ENCODE peak calls at places on chromosomes 6 and 20, in six cellular contexts. Q is Panc1; N is Right ventricle myocardium inferior; X is CD4-positive, alpha-beta T cell; C is NCI-H510A treated with DMSO at 0.1 percent for 48 hours; H is ascending aorta. S is an unnamed sample.

GRCh38 chr20:38764563-38765355 is 16.5 kb downstream of the ACTR5 start:
- DNase-seq in C (no peak), X (peak; percentile 6), Q (peak; percentile 60), H (peak; percentile 18), N (no peak), S (no peak)

GRCh38 chr20:18981956-18982539 is 168.5 kb downstream of the SCP2D1 start:
- DNase-seq in C (no peak), X (no peak), H (no peak), N (no peak), Q (no peak), S (no peak)

GRCh38 chr6:134381926-134382325 is 64.0 kb upstream of the SGK1 start:
- DNase-seq in N (no peak), Q (no peak), X (no peak), C (no peak), H (no peak), S (no peak)

GRCh38 chr6:75202676-75203131 is 3.1 kb downstream of the COL12A1 start:
- DNase-seq in C (no peak), Q (no peak), X (no peak), H (no peak), N (no peak), S (no peak)

GRCh38 chr6:133961831-133962230 is 8.8 kb downstream of the TBPL1 start:
- DNase-seq in C (no peak), Q (no peak), N (no peak), X (no peak), H (no peak), S (no peak)

GRCh38 chr20:63409066-63409833 is 48.1 kb upstream of the CHRNA4 start:
- DNase-seq in X (no peak), H (no peak), C (no peak), Q (no peak), N (peak; percentile 37), S (no peak)

GRCh38 chr6:6758915-6759654 is 170.6 kb downstream of the LY86 start:
- DNase-seq in Q (no peak), N (no peak), H (no peak), X (peak; percentile 12), C (peak; percentile 47), S (peak; percentile 13)

GRCh38 chr20:44038681-44039123 is 124.0 kb downstream of the TOX2 start:
- DNase-seq in Q (no peak), H (no peak), X (no peak), C (peak; percentile 46), N (no peak), S (no peak)

GRCh38 chr20:15162061-15162740 is 824.8 kb upstream of the FLRT3 start:
- DNase-seq in C (no peak), N (no peak), Q (no peak), H (no peak), X (no peak), S (peak; percentile 48)

GRCh38 chr6:31543639-31544038 is 1.8 kb upstream of the DDX39B start:
- DNase-seq in C (no peak), Q (no peak), H (no peak), N (no peak), X (no peak), S (no peak)

GRCh38 chr6:85451586-85452306 is 1.9 kb downstream of the NT5E start:
- DNase-seq in Q (no peak), X (no peak), H (no peak), N (no peak), C (no peak), S (no peak)

GRCh38 chr20:59258103-59258705 is 42.2 kb upstream of the EDN3 start:
- DNase-seq in X (no peak), C (no peak), N (no peak), H (no peak), Q (no peak), S (no peak)

GRCh38 chr20:53608456-53609413 is 15.1 kb upstream of the ZNF217 start:
- DNase-seq in C (no peak), H (no peak), Q (no peak), X (no peak), N (no peak), S (no peak)

GRCh38 chr6:52049252-52050050 is 38.0 kb downstream of the PKHD1 start:
- DNase-seq in C (peak; percentile 75), Q (peak; percentile 28), X (no peak), H (no peak), N (no peak), S (peak; percentile 11)

GRCh38 chr6:38806271-38806670 is 91.2 kb downstream of the DNAH8 start:
- DNase-seq in N (no peak), X (no peak), Q (no peak), H (no peak), C (peak; percentile 93), S (no peak)

GRCh38 chr6:12580296-12580695 is 136.3 kb upstream of the PHACTR1 start:
- DNase-seq in C (no peak), X (no peak), Q (no peak), N (no peak), H (no peak), S (no peak)

GRCh38 chr20:40568200-40568599 is 120.8 kb downstream of the MAFB start:
- DNase-seq in X (no peak), H (no peak), N (no peak), C (no peak), Q (no peak), S (no peak)

GRCh38 chr6:99216959-99217358 is 132.5 kb downstream of the FAXC start:
- DNase-seq in X (no peak), Q (no peak), N (no peak), H (no peak), C (no peak), S (no peak)

GRCh38 chr6:144305985-144306384 is 20.9 kb downstream of the UTRN start:
- DNase-seq in Q (no peak), X (no peak), H (no peak), N (no peak), C (no peak), S (peak; percentile 30)

GRCh38 chr20:13017235-13017634 is 8.5 kb downstream of the SPTLC3 start:
- DNase-seq in N (no peak), C (no peak), H (no peak), X (no peak), Q (no peak), S (no peak)

GRCh38 chr20:58011106-58011946 is 217.1 kb downstream of the ANKRD60 start:
- DNase-seq in N (no peak), C (no peak), X (no peak), H (no peak), Q (no peak), S (no peak)

GRCh38 chr6:121436966-121437756 is 1.7 kb downstream of the GJA1 start:
- DNase-seq in C (no peak), Q (no peak), H (no peak), N (no peak), X (no peak), S (no peak)

GRCh38 chr6:42315991-42316378 is 98.3 kb upstream of the MRPS10 start:
- DNase-seq in C (no peak), H (no peak), N (no peak), X (no peak), Q (peak; percentile 96), S (no peak)

GRCh38 chr6:134806151-134806550 is 143.8 kb downstream of the ALDH8A1 start:
- DNase-seq in X (no peak), N (no peak), Q (no peak), C (no peak), H (no peak), S (no peak)

GRCh38 chr6:83824388-83824801 is 28.8 kb upstream of the RIPPLY2 start:
- DNase-seq in C (no peak), H (no peak), Q (peak; percentile 51), X (no peak), N (no peak), S (no peak)

GRCh38 chr20:11054266-11055025 is 380.6 kb upstream of the JAG1 start:
- DNase-seq in X (no peak), N (peak; percentile 42), Q (no peak), H (no peak), C (no peak), S (no peak)

GRCh38 chr20:12699374-12700228 is 309.2 kb upstream of the SPTLC3 start:
- DNase-seq in Q (no peak), X (no peak), C (peak; percentile 64), N (no peak), H (no peak), S (no peak)

GRCh38 chr6:79127660-79128059 is 49.6 kb upstream of the PHIP start:
- DNase-seq in C (no peak), N (no peak), H (no peak), Q (no peak), X (no peak), S (no peak)

GRCh38 chr6:2378891-2379652 is 133.7 kb upstream of the GMDS start:
- DNase-seq in C (no peak), Q (no peak), H (no peak), X (no peak), N (no peak), S (no peak)

GRCh38 chr6:26420607-26421235 is 18.6 kb downstream of the BTN3A1 start:
- DNase-seq in X (peak; percentile 29), H (no peak), N (no peak), Q (no peak), C (peak; percentile 29), S (no peak)

GRCh38 chr20:37558306-37558705 is 30.6 kb upstream of the BLCAP start:
- DNase-seq in X (no peak), C (no peak), Q (no peak), H (no peak), N (no peak), S (no peak)

GRCh38 chr6:19578489-19578888 is 258.7 kb upstream of the ID4 start:
- DNase-seq in C (no peak), X (no peak), Q (no peak), H (no peak), N (no peak), S (no peak)

GRCh38 chr6:150485559-150486517 is 113.8 kb upstream of the PLEKHG1 start:
- DNase-seq in H (no peak), C (peak; percentile 22), X (no peak), Q (no peak), N (no peak), S (no peak)